ENCODE peak calls at places on chromosomes 3 and 15, in nine cellular contexts. E, L, F, U, Z, G, Q, J and S are unnamed samples.

GRCh38 chr15:49696441-49696840 is 75.6 kb downstream of the DTWD1 start:
- DNase-seq in U (peak; percentile 3), L (no peak), E (no peak), F (no peak), Q (no peak), G (no peak), Z (no peak), J (no peak), S (no peak)

GRCh38 chr3:134038071-134038491 is 8.4 kb upstream of the SLCO2A1 start:
- DNase-seq in Z (no peak), L (no peak), F (no peak), E (no peak), U (no peak), G (no peak), Q (no peak), J (no peak), S (no peak)

GRCh38 chr3:108780235-108780634 is 23.0 kb upstream of the RETNLB start:
- DNase-seq in U (no peak), Q (no peak), F (no peak), J (no peak), L (peak; percentile 74), G (no peak), E (no peak), Z (no peak), S (no peak)

GRCh38 chr15:70569139-70569717 is 194.1 kb downstream of the UACA start:
- DNase-seq in G (no peak), U (peak; percentile 42), L (no peak), F (no peak), Z (no peak), E (no peak), Q (peak; percentile 66), J (no peak), S (peak; percentile 69)

GRCh38 chr15:43376017-43376705 is 5.3 kb downstream of the TUBGCP4 start:
- DNase-seq in G (no peak), L (no peak), Q (peak; percentile 57), E (peak; percentile 67), J (no peak), F (no peak), Z (no peak), U (peak; percentile 48), S (no peak)

GRCh38 chr3:126083511-126083912 is 412 bp downstream of the SLC41A3 start:
- DNase-seq in Z (no peak), L (peak; percentile 21), Q (peak; percentile 69), J (no peak), G (no peak), E (peak; percentile 76), U (no peak), F (no peak), S (no peak)

GRCh38 chr15:70474682-70475438 is 288.5 kb downstream of the UACA start:
- DNase-seq in Z (no peak), G (no peak), E (no peak), Q (peak; percentile 78), J (no peak), L (no peak), F (peak; percentile 96), U (peak; percentile 88), S (no peak)

GRCh38 chr15:74265046-74265639 is 29.0 kb downstream of the CCDC33 start:
- DNase-seq in J (no peak), U (no peak), F (no peak), L (no peak), Z (no peak), G (no peak), E (no peak), Q (peak; percentile 32), S (no peak)

GRCh38 chr3:132504375-132504921 is 87.1 kb downstream of the DNAJC13 start:
- DNase-seq in G (no peak), Z (no peak), U (no peak), L (no peak), J (no peak), Q (no peak), E (no peak), F (no peak), S (no peak)

GRCh38 chr15:65424683-65425082 is 1.9 kb upstream of the IGDCC4 start:
- DNase-seq in U (no peak), J (no peak), G (no peak), L (no peak), E (no peak), Q (no peak), F (no peak), Z (no peak), S (no peak)

GRCh38 chr3:105349988-105350387 is 16.7 kb upstream of the ALCAM start:
- DNase-seq in U (no peak), J (no peak), Q (no peak), E (no peak), F (no peak), G (no peak), Z (no peak), L (no peak), S (no peak)

GRCh38 chr3:99551520-99551919 is 86.9 kb upstream of the COL8A1 start:
- DNase-seq in L (no peak), G (no peak), E (no peak), F (no peak), Q (no peak), Z (no peak), J (no peak), U (no peak), S (no peak)

GRCh38 chr3:171811059-171811912 is 1.0 kb upstream of the PLD1 start:
- DNase-seq in J (no peak), L (no peak), Z (peak; percentile 99), E (no peak), Q (peak; percentile 84), G (no peak), F (no peak), U (peak; percentile 90), S (peak; percentile 95)

GRCh38 chr15:79084308-79084968 is 6.1 kb downstream of the RASGRF1 start:
- DNase-seq in Z (no peak), U (no peak), F (no peak), L (no peak), E (no peak), Q (no peak), G (no peak), J (no peak), S (no peak)

GRCh38 chr3:31878231-31878838 is 102.7 kb downstream of the OSBPL10 start:
- DNase-seq in U (peak; percentile 51), Z (peak; percentile 24), F (no peak), G (no peak), J (no peak), L (no peak), Q (peak; percentile 51), E (no peak), S (no peak)

GRCh38 chr15:89114974-89115373 is 26.7 kb downstream of the ABHD2 start:
- DNase-seq in Q (peak; percentile 25), L (no peak), G (no peak), J (no peak), Z (no peak), U (peak; percentile 87), F (no peak), E (no peak), S (no peak)

GRCh38 chr3:188510366-188510765 is 356.4 kb downstream of the LPP start:
- DNase-seq in J (no peak), L (no peak), E (no peak), Q (no peak), U (peak; percentile 76), F (no peak), Z (no peak), G (no peak), S (no peak)

GRCh38 chr15:38991701-38992100 is 427.1 kb upstream of the RASGRP1 start:
- DNase-seq in J (no peak), E (no peak), Z (no peak), U (no peak), G (no peak), Q (peak; percentile 36), F (no peak), L (no peak), S (no peak)

GRCh38 chr3:170751083-170751893 is 118.7 kb downstream of the RPL22L1 start:
- DNase-seq in U (peak; percentile 86), Q (peak; percentile 68), L (no peak), E (no peak), J (no peak), G (no peak), F (peak; percentile 91), Z (peak; percentile 59), S (peak; percentile 95)

GRCh38 chr3:117616213-117616612 is 906.6 kb downstream of the TUSC7 start:
- DNase-seq in F (no peak), Z (no peak), G (no peak), E (no peak), J (no peak), L (no peak), Q (peak; percentile 16), U (no peak), S (no peak)

GRCh38 chr15:40421246-40422157 is 15.9 kb downstream of the IVD start:
- DNase-seq in E (peak; percentile 93), J (no peak), Z (no peak), L (peak; percentile 56), F (peak; percentile 18), U (peak; percentile 35), G (peak; percentile 42), Q (peak; percentile 91), S (no peak)

GRCh38 chr3:158725348-158725966 is 6.8 kb downstream of the RARRES1 start:
- DNase-seq in E (no peak), U (peak; percentile 99), G (no peak), F (peak; percentile 71), Z (peak; percentile 97), J (no peak), L (no peak), Q (peak; percentile 92), S (no peak)

GRCh38 chr3:42807929-42808328 is 1.3 kb upstream of the ACKR2 start:
- DNase-seq in J (no peak), G (no peak), Q (no peak), Z (no peak), U (no peak), E (no peak), L (no peak), F (no peak), S (no peak)

GRCh38 chr3:128275316-128276150 is 122.3 kb downstream of the EEFSEC start:
- DNase-seq in U (no peak), L (no peak), Q (no peak), E (no peak), G (no peak), J (no peak), F (no peak), Z (no peak), S (no peak)

GRCh38 chr15:81046290-81046689 is 45.6 kb downstream of the TLNRD1 start:
- DNase-seq in F (no peak), Q (no peak), G (no peak), J (no peak), U (no peak), Z (no peak), E (no peak), L (no peak), S (no peak)

GRCh38 chr3:195895078-195895899 is 13.1 kb downstream of the TNK2 start:
- DNase-seq in J (no peak), U (no peak), Q (peak; percentile 74), G (no peak), F (no peak), L (peak; percentile 62), Z (no peak), E (peak; percentile 86), S (no peak)